ENCODE peak calls at places on chromosomes 3 and 15, in five cellular contexts. P is D721Med; F is naive thymus-derived CD4-positive, alpha-beta T cell; G is activated CD4-positive, alpha-beta T cell treated with anti-CD3 and anti-CD28 coated beads, Interleukin-2, amount 50 U/mL, for 1 hour; I is naive thymus-derived CD8-positive, alpha-beta T cell. Y is an unnamed sample.

GRCh38 chr15:44550256-44550655 is 13.3 kb downstream of the EIF3J start:
- DNase-seq in P (no peak), F (no peak), G (no peak), I (no peak), Y (no peak)

GRCh38 chr3:32813180-32813579 is 4.6 kb upstream of the TRIM71 start:
- DNase-seq in P (no peak), F (no peak), G (no peak), I (no peak), Y (no peak)

GRCh38 chr3:35707904-35708303 is 68.6 kb downstream of the ARPP21 start:
- DNase-seq in P (no peak), F (no peak), G (no peak), I (no peak), Y (no peak)

GRCh38 chr3:177830411-177830849 is 633.1 kb upstream of the TBL1XR1 start:
- DNase-seq in P (no peak), F (no peak), G (no peak), I (no peak), Y (no peak)

GRCh38 chr3:138775254-138775595 is 59.5 kb downstream of the PIK3CB start:
- DNase-seq in P (no peak), F (no peak), G (no peak), I (no peak), Y (no peak)

GRCh38 chr3:152203677-152204076 is 65.1 kb upstream of the MBNL1 start:
- DNase-seq in P (no peak), F (no peak), G (no peak), I (no peak), Y (no peak)

GRCh38 chr3:141878812-141879211 is 2.4 kb downstream of the ATP1B3 start:
- DNase-seq in P (no peak), F (no peak), G (no peak), I (no peak), Y (no peak)

GRCh38 chr3:151362798-151363197 is 21.8 kb downstream of the P2RY12 start:
- DNase-seq in P (no peak), F (no peak), G (no peak), I (no peak), Y (no peak)

GRCh38 chr15:80844011-80844732 is 65.0 kb downstream of the CEMIP start:
- DNase-seq in P (no peak), F (no peak), G (no peak), I (no peak), Y (no peak)

GRCh38 chr3:97958396-97958795 is 13.8 kb downstream of the RIOX2 start:
- DNase-seq in P (no peak), F (no peak), G (no peak), I (no peak), Y (no peak)

GRCh38 chr3:8764528-8764927 is 4.9 kb downstream of the OXTR start:
- DNase-seq in P (no peak), F (no peak), G (no peak), I (no peak), Y (no peak)

GRCh38 chr3:43176666-43177065 is 70.8 kb upstream of the POMGNT2 start:
- DNase-seq in P (no peak), F (no peak), G (no peak), I (no peak), Y (no peak)

GRCh38 chr3:149340310-149340933 is 7.0 kb upstream of the TM4SF18 start:
- DNase-seq in P (no peak), F (no peak), G (no peak), I (no peak), Y (no peak)